ENCODE peak calls at places on chromosomes 6 and 20, in six cellular contexts. One of them, this sample, is unnamed.

GRCh38 chr6:35084041-35084491 is 57.1 kb downstream of the TCP11 start:
- DNase-seq in CD8-positive, alpha-beta T cell: no peak
- DNase-seq in pancreas: no peak
- DNase-seq in CD8-positive, alpha-beta memory T cell: no peak
- DNase-seq in SJSA1: peak; percentile 36
- DNase-seq in adipocyte: no peak
- DNase-seq in this sample: no peak

GRCh38 chr20:37297066-37297736 is 7.7 kb downstream of the MANBAL start:
- DNase-seq in CD8-positive, alpha-beta T cell: no peak
- DNase-seq in pancreas: no peak
- DNase-seq in CD8-positive, alpha-beta memory T cell: no peak
- DNase-seq in SJSA1: no peak
- DNase-seq in adipocyte: peak; percentile 23
- DNase-seq in this sample: no peak

GRCh38 chr6:31729979-31730630 is 1.0 kb upstream of the DDAH2 start:
- DNase-seq in CD8-positive, alpha-beta T cell: peak; percentile 74
- DNase-seq in pancreas: peak; percentile 82
- DNase-seq in CD8-positive, alpha-beta memory T cell: peak; percentile 70
- DNase-seq in SJSA1: peak; percentile 95
- DNase-seq in adipocyte: peak; percentile 96
- DNase-seq in this sample: peak; percentile 97

GRCh38 chr20:58716476-58717277 is 24.1 kb downstream of the NPEPL1 start:
- DNase-seq in CD8-positive, alpha-beta T cell: no peak
- DNase-seq in pancreas: peak; percentile 18
- DNase-seq in CD8-positive, alpha-beta memory T cell: no peak
- DNase-seq in SJSA1: peak; percentile 45
- DNase-seq in adipocyte: no peak
- DNase-seq in this sample: peak; percentile 68

GRCh38 chr20:58102744-58103516 is 125.5 kb downstream of the ANKRD60 start:
- DNase-seq in CD8-positive, alpha-beta T cell: no peak
- DNase-seq in pancreas: no peak
- DNase-seq in CD8-positive, alpha-beta memory T cell: no peak
- DNase-seq in SJSA1: no peak
- DNase-seq in adipocyte: no peak
- DNase-seq in this sample: no peak

GRCh38 chr6:92635553-92636153 is 783.7 kb downstream of the EPHA7 start:
- DNase-seq in CD8-positive, alpha-beta T cell: no peak
- DNase-seq in pancreas: no peak
- DNase-seq in CD8-positive, alpha-beta memory T cell: no peak
- DNase-seq in SJSA1: no peak
- DNase-seq in adipocyte: no peak
- DNase-seq in this sample: no peak

GRCh38 chr6:47854996-47855395 is 73.2 kb downstream of the OPN5 start:
- DNase-seq in CD8-positive, alpha-beta T cell: no peak
- DNase-seq in pancreas: no peak
- DNase-seq in CD8-positive, alpha-beta memory T cell: no peak
- DNase-seq in SJSA1: no peak
- DNase-seq in adipocyte: no peak
- DNase-seq in this sample: no peak

GRCh38 chr20:57809661-57810172 is 99.9 kb upstream of the PMEPA1 start:
- DNase-seq in CD8-positive, alpha-beta T cell: no peak
- DNase-seq in pancreas: no peak
- DNase-seq in CD8-positive, alpha-beta memory T cell: no peak
- DNase-seq in SJSA1: no peak
- DNase-seq in adipocyte: no peak
- DNase-seq in this sample: peak; percentile 36

GRCh38 chr6:87184762-87185250 is 29.4 kb downstream of the ZNF292 start:
- DNase-seq in CD8-positive, alpha-beta T cell: no peak
- DNase-seq in pancreas: no peak
- DNase-seq in CD8-positive, alpha-beta memory T cell: no peak
- DNase-seq in SJSA1: no peak
- DNase-seq in adipocyte: no peak
- DNase-seq in this sample: no peak

GRCh38 chr6:108113557-108114519 is 39.3 kb upstream of the OSTM1 start:
- DNase-seq in CD8-positive, alpha-beta T cell: no peak
- DNase-seq in pancreas: peak; percentile 32
- DNase-seq in CD8-positive, alpha-beta memory T cell: peak; percentile 14
- DNase-seq in SJSA1: no peak
- DNase-seq in adipocyte: peak; percentile 86
- DNase-seq in this sample: no peak
- H3K4me3 ChIP-seq in CD8-positive, alpha-beta T cell: peak overlapping the region; percentile 29
- H3K4me3 ChIP-seq in pancreas: no peak overlapping the region
- H3K4me3 ChIP-seq in CD8-positive, alpha-beta memory T cell: no peak overlapping the region
- H3K4me3 ChIP-seq in SJSA1: no peak overlapping the region
- H3K4me3 ChIP-seq in adipocyte: peak overlapping the region; percentile 68
- H3K4me3 ChIP-seq in this sample: no peak overlapping the region

GRCh38 chr20:36102809-36103596 is 51.5 kb upstream of the EPB41L1 start:
- DNase-seq in CD8-positive, alpha-beta T cell: no peak
- DNase-seq in pancreas: peak; percentile 52
- DNase-seq in CD8-positive, alpha-beta memory T cell: no peak
- DNase-seq in SJSA1: no peak
- DNase-seq in adipocyte: peak; percentile 64
- DNase-seq in this sample: peak; percentile 31
- H3K4me1 ChIP-seq in CD8-positive, alpha-beta T cell: no peaks in the 10 kb centered on the region
- H3K4me1 ChIP-seq in pancreas: peaks cover 59% of the 10 kb centered on the region
- H3K4me1 ChIP-seq in CD8-positive, alpha-beta memory T cell: no peaks in the 10 kb centered on the region
- H3K4me1 ChIP-seq in SJSA1: peaks cover 7% of the 10 kb centered on the region
- H3K4me1 ChIP-seq in adipocyte: peaks cover 31% of the 10 kb centered on the region
- H3K4me1 ChIP-seq in this sample: no peaks in the 10 kb centered on the region

GRCh38 chr6:67887747-67888545 is 747.1 kb upstream of the ADGRB3 start:
- DNase-seq in CD8-positive, alpha-beta T cell: no peak
- DNase-seq in pancreas: no peak
- DNase-seq in CD8-positive, alpha-beta memory T cell: no peak
- DNase-seq in SJSA1: no peak
- DNase-seq in adipocyte: no peak
- DNase-seq in this sample: no peak

GRCh38 chr6:67886036-67886707 is 748.9 kb upstream of the ADGRB3 start:
- DNase-seq in CD8-positive, alpha-beta T cell: no peak
- DNase-seq in pancreas: no peak
- DNase-seq in CD8-positive, alpha-beta memory T cell: no peak
- DNase-seq in SJSA1: no peak
- DNase-seq in adipocyte: no peak
- DNase-seq in this sample: no peak

GRCh38 chr6:67887419-67887746 is 747.7 kb upstream of the ADGRB3 start:
- DNase-seq in CD8-positive, alpha-beta T cell: no peak
- DNase-seq in pancreas: no peak
- DNase-seq in CD8-positive, alpha-beta memory T cell: no peak
- DNase-seq in SJSA1: no peak
- DNase-seq in adipocyte: no peak
- DNase-seq in this sample: no peak

GRCh38 chr6:67885081-67886033 is 749.7 kb upstream of the ADGRB3 start:
- DNase-seq in CD8-positive, alpha-beta T cell: no peak
- DNase-seq in pancreas: no peak
- DNase-seq in CD8-positive, alpha-beta memory T cell: no peak
- DNase-seq in SJSA1: no peak
- DNase-seq in adipocyte: no peak
- DNase-seq in this sample: no peak

GRCh38 chr6:67886840-67887292 is 748.2 kb upstream of the ADGRB3 start:
- DNase-seq in CD8-positive, alpha-beta T cell: no peak
- DNase-seq in pancreas: no peak
- DNase-seq in CD8-positive, alpha-beta memory T cell: no peak
- DNase-seq in SJSA1: no peak
- DNase-seq in adipocyte: no peak
- DNase-seq in this sample: no peak
- H3K4me3 ChIP-seq in CD8-positive, alpha-beta T cell: no peak overlapping the region
- H3K4me3 ChIP-seq in pancreas: no peak overlapping the region
- H3K4me3 ChIP-seq in CD8-positive, alpha-beta memory T cell: no peak overlapping the region
- H3K4me3 ChIP-seq in SJSA1: no peak overlapping the region
- H3K4me3 ChIP-seq in adipocyte: no peak overlapping the region
- H3K4me3 ChIP-seq in this sample: no peak overlapping the region

GRCh38 chr6:166104107-166104506 is 63.5 kb downstream of the TBXT start:
- DNase-seq in CD8-positive, alpha-beta T cell: no peak
- DNase-seq in pancreas: no peak
- DNase-seq in CD8-positive, alpha-beta memory T cell: no peak
- DNase-seq in SJSA1: no peak
- DNase-seq in adipocyte: no peak
- DNase-seq in this sample: no peak
- H3K4me1 ChIP-seq in CD8-positive, alpha-beta T cell: no peaks in the 10 kb centered on the region
- H3K4me1 ChIP-seq in pancreas: no peaks in the 10 kb centered on the region
- H3K4me1 ChIP-seq in CD8-positive, alpha-beta memory T cell: no peaks in the 10 kb centered on the region
- H3K4me1 ChIP-seq in SJSA1: no peaks in the 10 kb centered on the region
- H3K4me1 ChIP-seq in adipocyte: peaks cover 13% of the 10 kb centered on the region
- H3K4me1 ChIP-seq in this sample: no peaks in the 10 kb centered on the region

GRCh38 chr6:42028234-42029061 is 21.9 kb upstream of the TAF8 start:
- DNase-seq in CD8-positive, alpha-beta T cell: no peak
- DNase-seq in pancreas: no peak
- DNase-seq in CD8-positive, alpha-beta memory T cell: no peak
- DNase-seq in SJSA1: no peak
- DNase-seq in adipocyte: no peak
- DNase-seq in this sample: peak; percentile 55
- H3K4me3 ChIP-seq in CD8-positive, alpha-beta T cell: no peak overlapping the region
- H3K4me3 ChIP-seq in pancreas: no peak overlapping the region
- H3K4me3 ChIP-seq in CD8-positive, alpha-beta memory T cell: peak overlapping the region; percentile 7
- H3K4me3 ChIP-seq in SJSA1: no peak overlapping the region
- H3K4me3 ChIP-seq in adipocyte: no peak overlapping the region
- H3K4me3 ChIP-seq in this sample: no peak overlapping the region

GRCh38 chr20:17626217-17627007 is 55.6 kb downstream of the RRBP1 start:
- DNase-seq in CD8-positive, alpha-beta T cell: no peak
- DNase-seq in pancreas: peak; percentile 81
- DNase-seq in CD8-positive, alpha-beta memory T cell: no peak
- DNase-seq in SJSA1: no peak
- DNase-seq in adipocyte: no peak
- DNase-seq in this sample: peak; percentile 56
- H3K4me1 ChIP-seq in CD8-positive, alpha-beta T cell: no peaks in the 10 kb centered on the region
- H3K4me1 ChIP-seq in pancreas: peaks cover 8% of the 10 kb centered on the region
- H3K4me1 ChIP-seq in CD8-positive, alpha-beta memory T cell: no peaks in the 10 kb centered on the region
- H3K4me1 ChIP-seq in SJSA1: no peaks in the 10 kb centered on the region
- H3K4me1 ChIP-seq in adipocyte: no peaks in the 10 kb centered on the region
- H3K4me1 ChIP-seq in this sample: no peaks in the 10 kb centered on the region

DNA sequence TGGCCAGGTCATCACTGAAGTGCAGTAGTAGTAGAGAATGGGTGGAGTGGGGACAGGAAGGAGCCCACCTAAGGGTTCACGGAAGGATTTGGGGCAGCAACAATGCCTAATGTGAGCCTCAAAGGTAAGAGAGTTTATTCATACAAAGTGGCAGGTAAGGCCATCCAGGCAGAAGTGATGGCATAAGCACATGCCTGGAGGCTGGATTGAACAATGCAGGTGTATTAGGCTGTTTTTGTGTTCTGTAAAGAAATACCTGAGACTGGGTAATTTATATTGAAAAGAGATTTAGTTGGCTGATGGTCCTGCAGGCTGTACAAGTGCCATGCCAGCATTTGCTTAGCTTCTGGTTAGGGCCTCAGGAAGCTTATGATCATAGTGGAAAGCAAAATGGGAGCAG is 48.3 kb downstream of the CLIC5 start:
- DNase-seq in CD8-positive, alpha-beta T cell: no peak
- DNase-seq in pancreas: no peak
- DNase-seq in CD8-positive, alpha-beta memory T cell: no peak
- DNase-seq in SJSA1: no peak
- DNase-seq in adipocyte: no peak
- DNase-seq in this sample: no peak
- H3K4me3 ChIP-seq in CD8-positive, alpha-beta T cell: no peak overlapping the region
- H3K4me3 ChIP-seq in pancreas: no peak overlapping the region
- H3K4me3 ChIP-seq in CD8-positive, alpha-beta memory T cell: no peak overlapping the region
- H3K4me3 ChIP-seq in SJSA1: no peak overlapping the region
- H3K4me3 ChIP-seq in adipocyte: no peak overlapping the region
- H3K4me3 ChIP-seq in this sample: no peak overlapping the region